ENCODE peak calls at places on chromosomes 3 and 15, in ten cellular contexts. T is heart right ventricle; A is epithelial cell of proximal tubule; W is kidney epithelial cell; Y is AG04449; L is SK-N-SH; Q is cardiac fibroblast; X is fibroblast of the aortic adventitia; H is CD8-positive, alpha-beta T cell; P is Peyer's patch. E is an unnamed sample.

GRCh38 chr3:149151843-149152242 is 22.4 kb downstream of the HPS3 start:
- DNase-seq in T (no peak), A (no peak), W (no peak), Y (peak; percentile 38), L (peak; percentile 48), Q (peak; percentile 59), X (peak; percentile 60), H (no peak), P (no peak), E (peak; percentile 80)

GRCh38 chr3:55720614-55721013 is 233.5 kb upstream of the WNT5A start:
- DNase-seq in T (no peak), A (no peak), W (no peak), Y (no peak), L (no peak), Q (peak; percentile 65), X (peak; percentile 34), H (no peak), P (no peak), E (peak; percentile 68)

GRCh38 chr3:156586905-156587766 is 32.2 kb upstream of the SSR3 start:
- DNase-seq in T (no peak), A (no peak), W (no peak), Y (no peak), L (no peak), Q (no peak), X (peak; percentile 14), H (no peak), P (no peak), E (no peak)

GRCh38 chr3:100516843-100517242 is 24.4 kb downstream of the TMEM45A start:
- DNase-seq in T (no peak), A (no peak), W (no peak), Y (no peak), L (no peak), Q (peak; percentile 65), X (peak; percentile 85), H (no peak), P (no peak), E (peak; percentile 63)

GRCh38 chr15:85047271-85047948 is 65.8 kb downstream of the PDE8A start:
- DNase-seq in T (peak; percentile 85), A (no peak), W (peak; percentile 61), Y (peak; percentile 79), L (no peak), Q (peak; percentile 97), X (peak; percentile 86), H (peak; percentile 15), P (no peak), E (peak; percentile 97)

GRCh38 chr15:36766449-36766848 is 187.0 kb downstream of the CDIN1 start:
- DNase-seq in T (no peak), A (no peak), W (no peak), Y (no peak), L (no peak), Q (no peak), X (no peak), H (no peak), P (no peak), E (no peak)

GRCh38 chr3:122730240-122730639 is 49.6 kb downstream of the PARP14 start:
- DNase-seq in T (no peak), A (no peak), W (no peak), Y (no peak), L (no peak), Q (no peak), X (no peak), H (no peak), P (no peak), E (no peak)

GRCh38 chr15:85297537-85297936 is 82.9 kb upstream of the AKAP13 start:
- DNase-seq in T (no peak), A (no peak), W (no peak), Y (no peak), L (no peak), Q (no peak), X (no peak), H (no peak), P (no peak), E (no peak)

DNA sequence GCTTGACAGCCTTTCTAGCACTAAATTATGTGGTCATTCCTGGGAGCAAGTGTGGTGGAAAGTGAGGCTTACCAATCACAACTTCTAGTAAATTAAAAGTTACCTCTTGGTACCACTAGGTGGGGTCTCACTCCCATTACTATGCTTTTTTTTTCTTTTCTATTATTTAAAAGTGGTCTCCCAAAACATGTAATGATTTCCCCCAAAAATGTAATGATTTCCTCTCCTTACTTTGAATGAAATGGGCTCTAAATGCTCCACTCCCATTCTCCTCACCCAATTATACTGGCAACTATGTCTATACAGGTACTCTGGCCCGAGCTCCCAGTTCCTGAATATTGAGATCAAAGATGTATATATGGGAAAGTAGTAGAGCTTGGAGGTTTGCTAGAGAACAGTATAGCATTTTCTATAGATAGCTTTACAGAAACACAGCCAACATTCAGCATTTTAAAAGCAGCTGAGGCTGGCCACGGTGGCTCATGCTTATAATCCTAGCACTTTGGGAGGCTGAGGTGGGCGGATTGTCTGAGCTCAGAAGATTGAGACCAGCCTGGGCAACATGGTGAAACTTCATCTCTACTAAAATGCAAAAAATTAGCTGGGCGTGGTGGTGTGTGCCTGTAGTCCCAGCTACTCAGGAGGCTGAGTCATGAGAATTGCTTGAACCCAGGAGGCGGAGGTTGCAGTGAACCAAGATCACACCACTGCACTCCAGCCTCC is 70.9 kb downstream of the DCUN1D1 start:
- DNase-seq in T (no peak), A (peak; percentile 41), W (peak; percentile 14), Y (no peak), L (peak; percentile 33), Q (peak; percentile 52), X (peak; percentile 41), H (no peak), P (no peak), E (peak; percentile 29)
- TF ChIP-seq CTCF in T (peak; percentile 46), A (peak; percentile 61), W (peak; percentile 47), Y (peak; percentile 24), L (peak; percentile 71), Q (peak; percentile 56), X (peak; percentile 51), H (peak; percentile 70), P (peak; percentile 49), E (peak; percentile 54)

GRCh38 chr15:40340740-40341400 is at the start of gene CCDC9B:
- DNase-seq in T (peak; percentile 93), A (no peak), W (peak; percentile 54), Y (no peak), L (peak; percentile 91), Q (peak; percentile 92), X (peak; percentile 92), H (no peak), P (peak; percentile 95), E (peak; percentile 83)

GRCh38 chr15:40339621-40339945 is 1.2 kb downstream of the CCDC9B start:
- DNase-seq in T (no peak), A (no peak), W (no peak), Y (no peak), L (peak; percentile 66), Q (no peak), X (no peak), H (no peak), P (no peak), E (no peak)

GRCh38 chr15:40338921-40339620 is 1.7 kb downstream of the CCDC9B start:
- DNase-seq in T (peak; percentile 66), A (peak; percentile 45), W (peak; percentile 82), Y (peak; percentile 76), L (no peak), Q (peak; percentile 95), X (peak; percentile 75), H (no peak), P (no peak), E (peak; percentile 87)

GRCh38 chr15:40338041-40338657 is 2.6 kb downstream of the CCDC9B start:
- DNase-seq in T (peak; percentile 78), A (no peak), W (no peak), Y (no peak), L (peak; percentile 95), Q (peak; percentile 77), X (peak; percentile 42), H (peak; percentile 79), P (peak; percentile 81), E (peak; percentile 65)

GRCh38 chr15:40340038-40340739 is 550 bp downstream of the CCDC9B start:
- DNase-seq in T (peak; percentile 93), A (no peak), W (no peak), Y (no peak), L (peak; percentile 74), Q (peak; percentile 82), X (peak; percentile 93), H (no peak), P (peak; percentile 72), E (peak; percentile 71)
- H3K4me3 ChIP-seq in T (peak overlapping the region; percentile 57), A (peak overlapping the region; percentile 65), W (peak overlapping the region; percentile 46), Y (peak overlapping the region; percentile 58), L (peak overlapping the region; percentile 51), Q (peak overlapping the region; percentile 65), X (peak overlapping the region; percentile 64), H (no peak overlapping the region), P (peak overlapping the region; percentile 20), E (peak overlapping the region; percentile 49)

GRCh38 chr15:50137893-50138292 is 18.9 kb upstream of the ATP8B4 start:
- DNase-seq in T (no peak), A (no peak), W (no peak), Y (no peak), L (no peak), Q (no peak), X (peak; percentile 19), H (no peak), P (no peak), E (no peak)

GRCh38 chr15:50137330-50137761 is 18.3 kb upstream of the ATP8B4 start:
- DNase-seq in T (no peak), A (no peak), W (peak; percentile 56), Y (peak; percentile 84), L (no peak), Q (peak; percentile 88), X (peak; percentile 95), H (no peak), P (no peak), E (peak; percentile 93)

GRCh38 chr15:50140097-50140496 is 21.1 kb upstream of the ATP8B4 start:
- DNase-seq in T (no peak), A (no peak), W (no peak), Y (no peak), L (no peak), Q (no peak), X (peak; percentile 33), H (no peak), P (no peak), E (no peak)

GRCh38 chr15:50135123-50135541 is 16.1 kb upstream of the ATP8B4 start:
- DNase-seq in T (no peak), A (no peak), W (no peak), Y (no peak), L (no peak), Q (peak; percentile 41), X (no peak), H (no peak), P (no peak), E (no peak)

DNA sequence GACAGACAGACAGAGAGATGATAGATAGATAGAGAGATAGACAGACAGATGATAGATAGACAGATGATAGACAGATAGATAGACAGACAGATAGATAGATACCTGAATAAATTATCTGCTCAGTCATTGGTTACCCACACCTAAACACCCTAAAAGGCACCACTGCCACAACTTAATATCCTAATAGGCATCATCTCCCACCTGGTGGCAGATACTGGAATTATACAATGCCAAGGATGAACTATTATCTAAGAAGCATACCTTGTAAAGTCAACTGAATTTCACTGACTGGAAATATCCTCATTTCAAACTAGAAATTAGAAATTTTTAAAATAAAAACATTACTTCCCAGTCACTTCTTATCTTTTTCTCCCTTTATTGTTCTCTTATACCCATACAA is 19.4 kb upstream of the ATP8B4 start:
- DNase-seq in T (no peak), A (no peak), W (no peak), Y (no peak), L (no peak), Q (peak; percentile 43), X (no peak), H (no peak), P (no peak), E (no peak)
- TF ChIP-seq CTCF in T (no peak), A (peak; percentile 36), W (no peak), Y (no peak), L (no peak), Q (peak; percentile 26), X (peak; percentile 24), H (no peak), P (no peak), E (no peak)

DNA sequence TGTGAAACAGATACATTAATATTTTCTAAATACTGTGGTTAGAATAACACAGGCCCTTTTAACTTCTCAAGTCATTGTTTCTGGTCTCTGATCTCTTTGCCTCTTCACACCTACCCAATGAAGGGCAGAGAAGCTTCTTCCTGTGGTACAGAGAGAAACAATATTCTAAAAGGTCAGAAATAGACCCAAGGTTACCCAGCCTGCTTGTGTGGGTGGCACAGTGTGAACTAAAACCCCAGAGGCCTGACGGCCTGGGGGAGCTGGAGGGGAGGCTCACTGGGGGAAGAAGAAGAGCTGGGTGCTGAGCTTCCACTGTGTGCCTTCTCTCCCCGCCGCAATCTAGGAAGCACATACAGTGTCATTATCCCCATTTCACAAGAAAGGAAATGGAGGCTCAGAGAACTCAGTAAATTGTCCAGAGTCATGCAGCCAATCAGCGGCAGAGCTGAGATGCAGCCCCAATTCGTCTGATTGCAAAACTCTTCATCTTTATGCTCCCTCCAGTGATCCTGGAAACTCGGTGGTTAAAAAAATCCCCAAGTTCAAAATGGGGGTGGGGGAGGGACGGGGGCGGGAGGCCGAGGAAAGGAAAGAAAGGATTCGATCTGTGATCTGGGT is 64.1 kb upstream of the HEG1 start:
- DNase-seq in T (no peak), A (no peak), W (no peak), Y (no peak), L (no peak), Q (no peak), X (no peak), H (no peak), P (no peak), E (peak; percentile 22)
- H3K4me3 ChIP-seq in T (peak overlapping the region; percentile 18), A (no peak overlapping the region), W (no peak overlapping the region), Y (peak overlapping the region; percentile 31), L (no peak overlapping the region), Q (no peak overlapping the region), X (no peak overlapping the region), H (peak overlapping the region; percentile 12), P (peak overlapping the region; percentile 1), E (no peak overlapping the region)